ENCODE peak calls at places on chromosomes 13 and 19, in seven cellular contexts. One of them, this sample, is unnamed.

GRCh38 chr19:51398096-51398704 is 7.8 kb upstream of the C19orf84 start:
- DNase-seq in iris pigment epithelial cell: peak; percentile 38
- DNase-seq in thyroid gland: no peak
- DNase-seq in activated CD4-positive, alpha-beta T cell treated with anti-CD3 and anti-CD28 coated beads for 1 hour: no peak
- DNase-seq in MCF 10A: peak; percentile 43
- DNase-seq in astrocyte of the hippocampus: peak; percentile 13
- DNase-seq in mucosa of gallbladder: no peak
- DNase-seq in this sample: no peak

GRCh38 chr19:54708781-54709180 is 15.5 kb upstream of the KIR3DL3 start:
- DNase-seq in MCF 10A: no peak
- DNase-seq in astrocyte of the hippocampus: no peak
- DNase-seq in activated CD4-positive, alpha-beta T cell treated with anti-CD3 and anti-CD28 coated beads for 1 hour: no peak
- DNase-seq in mucosa of gallbladder: no peak
- DNase-seq in iris pigment epithelial cell: no peak
- DNase-seq in thyroid gland: no peak
- DNase-seq in this sample: no peak

GRCh38 chr13:28347456-28348371 is 147.2 kb downstream of the FLT1 start:
- DNase-seq in astrocyte of the hippocampus: no peak
- DNase-seq in activated CD4-positive, alpha-beta T cell treated with anti-CD3 and anti-CD28 coated beads for 1 hour: no peak
- DNase-seq in mucosa of gallbladder: no peak
- DNase-seq in MCF 10A: no peak
- DNase-seq in thyroid gland: no peak
- DNase-seq in iris pigment epithelial cell: peak; percentile 56
- DNase-seq in this sample: no peak

GRCh38 chr13:20415694-20416107 is 110.0 kb downstream of the CRYL1 start:
- DNase-seq in astrocyte of the hippocampus: no peak
- DNase-seq in MCF 10A: no peak
- DNase-seq in iris pigment epithelial cell: no peak
- DNase-seq in thyroid gland: no peak
- DNase-seq in activated CD4-positive, alpha-beta T cell treated with anti-CD3 and anti-CD28 coated beads for 1 hour: no peak
- DNase-seq in mucosa of gallbladder: no peak
- DNase-seq in this sample: no peak

GRCh38 chr13:66159526-66159925 is 1070.6 kb downstream of the PCDH9 start:
- DNase-seq in activated CD4-positive, alpha-beta T cell treated with anti-CD3 and anti-CD28 coated beads for 1 hour: no peak
- DNase-seq in thyroid gland: no peak
- DNase-seq in mucosa of gallbladder: no peak
- DNase-seq in MCF 10A: no peak
- DNase-seq in astrocyte of the hippocampus: no peak
- DNase-seq in iris pigment epithelial cell: no peak
- DNase-seq in this sample: no peak

GRCh38 chr13:41458187-41458938 is 1.0 kb downstream of the RGCC start:
- DNase-seq in activated CD4-positive, alpha-beta T cell treated with anti-CD3 and anti-CD28 coated beads for 1 hour: peak; percentile 41
- DNase-seq in thyroid gland: peak; percentile 23
- DNase-seq in astrocyte of the hippocampus: peak; percentile 55
- DNase-seq in mucosa of gallbladder: peak; percentile 16
- DNase-seq in iris pigment epithelial cell: peak; percentile 26
- DNase-seq in MCF 10A: peak; percentile 20
- DNase-seq in this sample: no peak

GRCh38 chr19:13788991-13789390 is 6.3 kb upstream of the ZSWIM4 start:
- DNase-seq in MCF 10A: peak; percentile 49
- DNase-seq in astrocyte of the hippocampus: peak; percentile 77
- DNase-seq in mucosa of gallbladder: peak; percentile 33
- DNase-seq in thyroid gland: no peak
- DNase-seq in iris pigment epithelial cell: peak; percentile 96
- DNase-seq in activated CD4-positive, alpha-beta T cell treated with anti-CD3 and anti-CD28 coated beads for 1 hour: no peak
- DNase-seq in this sample: peak; percentile 76

GRCh38 chr13:112106467-112107141 is 39.7 kb downstream of the SOX1 start:
- DNase-seq in iris pigment epithelial cell: no peak
- DNase-seq in thyroid gland: no peak
- DNase-seq in MCF 10A: no peak
- DNase-seq in mucosa of gallbladder: no peak
- DNase-seq in astrocyte of the hippocampus: no peak
- DNase-seq in activated CD4-positive, alpha-beta T cell treated with anti-CD3 and anti-CD28 coated beads for 1 hour: no peak
- DNase-seq in this sample: no peak

GRCh38 chr19:55642153-55643002 is 1.1 kb upstream of the ZNF581 start:
- DNase-seq in mucosa of gallbladder: no peak
- DNase-seq in astrocyte of the hippocampus: peak; percentile 45
- DNase-seq in MCF 10A: no peak
- DNase-seq in activated CD4-positive, alpha-beta T cell treated with anti-CD3 and anti-CD28 coated beads for 1 hour: no peak
- DNase-seq in iris pigment epithelial cell: peak; percentile 51
- DNase-seq in thyroid gland: peak; percentile 36
- DNase-seq in this sample: no peak

GRCh38 chr19:2650515-2650914 is 52.0 kb downstream of the GNG7 start:
- DNase-seq in iris pigment epithelial cell: no peak
- DNase-seq in MCF 10A: no peak
- DNase-seq in thyroid gland: no peak
- DNase-seq in astrocyte of the hippocampus: no peak
- DNase-seq in activated CD4-positive, alpha-beta T cell treated with anti-CD3 and anti-CD28 coated beads for 1 hour: no peak
- DNase-seq in mucosa of gallbladder: no peak
- DNase-seq in this sample: no peak

GRCh38 chr19:48190288-48191284 is 20.1 kb downstream of the ZSWIM9 start:
- DNase-seq in astrocyte of the hippocampus: peak; percentile 98
- DNase-seq in iris pigment epithelial cell: peak; percentile 70
- DNase-seq in thyroid gland: peak; percentile 57
- DNase-seq in mucosa of gallbladder: no peak
- DNase-seq in activated CD4-positive, alpha-beta T cell treated with anti-CD3 and anti-CD28 coated beads for 1 hour: peak; percentile 24
- DNase-seq in MCF 10A: peak; percentile 67
- DNase-seq in this sample: no peak

This sample was measured in BJ.